ENCODE peak calls at places on chromosomes 5 and 9, in five cellular contexts. G is head of caudate nucleus, T is RKO, L is mucosa of gallbladder, U is iPS DF 6.9. O is an unnamed sample.

GRCh38 chr5:154686490-154686889 is 68.7 kb upstream of the LARP1 start:
- DNase-seq in G (no peak), T (no peak), L (no peak), U (no peak), O (no peak)

GRCh38 chr9:136686794-136687711 is at the start of gene AGPAT2:
- DNase-seq in G (peak; percentile 36), T (peak; percentile 83), L (no peak), U (no peak), O (peak; percentile 34)

GRCh38 chr9:120859361-120859760 is 16.6 kb upstream of the PSMD5 start:
- DNase-seq in G (no peak), T (no peak), L (no peak), U (no peak), O (no peak)

GRCh38 chr9:89622933-89623861 is 18.4 kb downstream of the GADD45G start:
- DNase-seq in G (no peak), T (no peak), L (no peak), U (no peak), O (peak; percentile 32)

GRCh38 chr5:177131711-177132503 is 1.7 kb upstream of the NSD1 start:
- DNase-seq in G (peak; percentile 41), T (no peak), L (no peak), U (no peak), O (no peak)

GRCh38 chr9:35790385-35791291 is 753 bp upstream of the NPR2 start:
- DNase-seq in G (peak; percentile 81), T (peak; percentile 57), L (peak; percentile 70), U (peak; percentile 78), O (peak; percentile 82)

GRCh38 chr9:93154293-93154903 is 20.3 kb upstream of the NINJ1 start:
- DNase-seq in G (peak; percentile 50), T (peak; percentile 55), L (no peak), U (no peak), O (no peak)

GRCh38 chr9:137113385-137114159 is 961 bp downstream of the DPP7 start:
- DNase-seq in G (no peak), T (peak; percentile 50), L (no peak), U (no peak), O (no peak)

GRCh38 chr5:64784451-64785025 is 15.8 kb downstream of the CWC27 start:
- DNase-seq in G (peak; percentile 88), T (peak; percentile 82), L (peak; percentile 81), U (peak; percentile 41), O (peak; percentile 66)

GRCh38 chr5:75681125-75681830 is 36.0 kb downstream of the POC5 start:
- DNase-seq in G (no peak), T (peak; percentile 67), L (no peak), U (no peak), O (no peak)

GRCh38 chr9:16575878-16576245 is 294.6 kb downstream of the BNC2 start:
- DNase-seq in G (no peak), T (no peak), L (no peak), U (no peak), O (no peak)

GRCh38 chr5:107672212-107673105 is 1.7 kb upstream of the EFNA5 start:
- DNase-seq in G (peak; percentile 78), T (peak; percentile 98), L (peak; percentile 91), U (peak; percentile 84), O (peak; percentile 95)

GRCh38 chr5:120304653-120305052 is 159.4 kb upstream of the PRR16 start:
- DNase-seq in G (no peak), T (peak; percentile 67), L (no peak), U (no peak), O (no peak)

GRCh38 chr5:87412417-87413115 is at the start of gene CCNH:
- DNase-seq in G (peak; percentile 99), T (peak; percentile 98), L (peak; percentile 99), U (peak; percentile 97), O (peak; percentile 96)

GRCh38 chr5:65837139-65837538 is 89.2 kb upstream of the ERBIN start:
- DNase-seq in G (no peak), T (peak; percentile 7), L (no peak), U (no peak), O (no peak)

GRCh38 chr5:94740328-94740727 is 121.9 kb downstream of the SLF1 start:
- DNase-seq in G (no peak), T (no peak), L (no peak), U (no peak), O (no peak)

GRCh38 chr5:172450861-172451695 is 3.2 kb downstream of the SH3PXD2B start:
- DNase-seq in G (peak; percentile 68), T (peak; percentile 47), L (no peak), U (no peak), O (peak; percentile 15)

GRCh38 chr5:79436821-79437220 is 77.1 kb downstream of the HOMER1 start:
- DNase-seq in G (no peak), T (no peak), L (no peak), U (no peak), O (no peak)

GRCh38 chr5:135055385-135055784 is 21.4 kb upstream of the PITX1 start:
- DNase-seq in G (no peak), T (no peak), L (no peak), U (no peak), O (no peak)

GRCh38 chr5:2904956-2905355 is 153.5 kb upstream of the IRX2 start:
- DNase-seq in G (no peak), T (no peak), L (peak; percentile 4), U (no peak), O (no peak)

GRCh38 chr9:89502038-89502601 is 4.2 kb upstream of the SEMA4D start:
- DNase-seq in G (no peak), T (no peak), L (no peak), U (no peak), O (no peak)

GRCh38 chr5:2750758-2751464 is 566 bp downstream of the IRX2 start:
- DNase-seq in G (no peak), T (no peak), L (peak; percentile 4), U (no peak), O (no peak)

GRCh38 chr5:172484664-172485063 is 30.3 kb upstream of the SH3PXD2B start:
- DNase-seq in G (no peak), T (no peak), L (no peak), U (no peak), O (no peak)

GRCh38 chr9:18238752-18239151 is 235.2 kb upstream of the ADAMTSL1 start:
- DNase-seq in G (no peak), T (no peak), L (no peak), U (no peak), O (no peak)

GRCh38 chr5:107428303-107428761 is 242.4 kb downstream of the EFNA5 start:
- DNase-seq in G (no peak), T (no peak), L (no peak), U (no peak), O (no peak)

GRCh38 chr9:72675586-72675985 is 154.2 kb downstream of the TMC1 start:
- DNase-seq in G (no peak), T (no peak), L (peak; percentile 28), U (no peak), O (peak; percentile 66)

GRCh38 chr9:76298497-76299144 is 95.6 kb downstream of the RFK start:
- DNase-seq in G (no peak), T (no peak), L (no peak), U (no peak), O (peak; percentile 18)

GRCh38 chr9:130423272-130423671 is 21.5 kb upstream of the ASS1 start:
- DNase-seq in G (no peak), T (no peak), L (peak; percentile 54), U (no peak), O (no peak)

O was measured in NCI-H2081.